ENCODE peak calls at places on chromosomes 3 and 15, in six cellular contexts. U, G, J, Y, T and E are unnamed samples. For H3K36me3, the result is how much of the 10 kb centered on the place peaks cover.

GRCh38 chr15:66496951-66497501 is 536 bp downstream of the SNAPC5 start:
- DNase-seq in Y (no peak), J (no peak), G (no peak), U (peak), T (no peak), E (no peak)

GRCh38 chr3:23501201-23501824 is 298.2 kb downstream of the UBE2E2 start:
- DNase-seq in G (peak), J (no peak), T (no peak), Y (no peak), U (no peak), E (no peak)

GRCh38 chr3:151686257-151686656 is 47.5 kb upstream of the AADACL2 start:
- DNase-seq in U (no peak), Y (no peak), T (no peak), J (no peak), G (no peak), E (no peak)

GRCh38 chr3:20256144-20256543 is 70.1 kb upstream of the SGO1 start:
- DNase-seq in G (no peak), T (no peak), J (no peak), U (no peak), Y (no peak), E (no peak)

GRCh38 chr15:52078876-52079700 is 33.5 kb downstream of the BCL2L10 start:
- DNase-seq in G (peak), Y (peak), T (peak), J (peak), U (peak), E (no peak)

GRCh38 chr3:112757197-112757596 is 89.5 kb downstream of the CD200R1L start:
- DNase-seq in J (no peak), U (no peak), T (no peak), G (no peak), Y (no peak), E (no peak)

GRCh38 chr15:39183177-39183881 is 397.6 kb upstream of the THBS1 start:
- DNase-seq in J (no peak), T (no peak), U (no peak), Y (no peak), G (no peak), E (no peak)

GRCh38 chr15:92077353-92078080 is 224.0 kb downstream of the SLCO3A1 start:
- DNase-seq in G (peak), Y (peak), T (no peak), U (peak), J (peak), E (no peak)

GRCh38 chr15:63186065-63186464 is 3.3 kb upstream of the RAB8B start:
- DNase-seq in Y (no peak), U (no peak), J (no peak), T (no peak), G (peak), E (no peak)

GRCh38 chr3:45553469-45553974 is 41.0 kb upstream of the LIMD1 start:
- DNase-seq in T (no peak), Y (peak), U (no peak), G (peak), J (peak), E (no peak)

GRCh38 chr15:40925863-40926658 is 3.1 kb upstream of the DLL4 start:
- DNase-seq in U (peak), J (no peak), T (peak), G (no peak), Y (no peak), E (no peak)

GRCh38 chr3:72848703-72849081 is 447 bp upstream of the SHQ1 start:
- DNase-seq in T (no peak), G (no peak), J (no peak), U (no peak), Y (peak), E (no peak)

GRCh38 chr3:197795200-197795599 is 4.1 kb downstream of the LRCH3 start:
- DNase-seq in U (no peak), J (no peak), G (peak), Y (no peak), T (no peak), E (no peak)

GRCh38 chr3:177453087-177453844 is 256.0 kb upstream of the TBL1XR1 start:
- DNase-seq in G (no peak), J (no peak), U (no peak), T (no peak), Y (no peak), E (no peak)
- H3K27ac ChIP-seq in G (no peak), J (no peak), U (no peak), T (no peak), Y (no peak), E (no peak)

GRCh38 chr15:76339302-76340197 is 3.0 kb downstream of the ISL2 start:
- DNase-seq in Y (no peak), T (no peak), U (peak), J (no peak), G (no peak), E (no peak)
- H3K36me3 ChIP-seq in Y (under half), T (under half), U (under half), J (under half), G (under half), E (under half)

DNA sequence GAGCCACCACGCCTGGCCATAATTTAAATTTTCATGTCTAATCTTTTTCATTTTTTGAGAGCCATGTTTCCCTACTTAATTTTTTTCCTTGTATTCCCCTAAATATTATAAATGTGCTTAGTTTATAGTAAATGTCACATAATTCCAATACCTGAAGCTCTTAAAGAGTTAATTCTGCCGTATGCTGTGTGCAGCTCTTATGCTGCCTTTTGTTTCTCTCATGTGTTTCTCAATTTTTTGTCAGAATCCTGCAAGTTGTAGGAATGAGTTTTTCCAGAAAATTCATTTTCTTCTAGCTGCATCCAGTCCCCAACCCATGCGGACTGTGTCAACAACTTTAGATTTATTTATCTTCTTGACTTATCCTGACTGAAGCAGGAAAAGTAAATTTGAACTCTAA is 90.9 kb upstream of the ROBO2 start:
- DNase-seq in U (no peak), Y (no peak), J (no peak), G (no peak), T (no peak), E (no peak)
- H3K4me3 ChIP-seq in U (no peak), Y (no peak), J (no peak), G (no peak), T (no peak), E (peak)

DNA sequence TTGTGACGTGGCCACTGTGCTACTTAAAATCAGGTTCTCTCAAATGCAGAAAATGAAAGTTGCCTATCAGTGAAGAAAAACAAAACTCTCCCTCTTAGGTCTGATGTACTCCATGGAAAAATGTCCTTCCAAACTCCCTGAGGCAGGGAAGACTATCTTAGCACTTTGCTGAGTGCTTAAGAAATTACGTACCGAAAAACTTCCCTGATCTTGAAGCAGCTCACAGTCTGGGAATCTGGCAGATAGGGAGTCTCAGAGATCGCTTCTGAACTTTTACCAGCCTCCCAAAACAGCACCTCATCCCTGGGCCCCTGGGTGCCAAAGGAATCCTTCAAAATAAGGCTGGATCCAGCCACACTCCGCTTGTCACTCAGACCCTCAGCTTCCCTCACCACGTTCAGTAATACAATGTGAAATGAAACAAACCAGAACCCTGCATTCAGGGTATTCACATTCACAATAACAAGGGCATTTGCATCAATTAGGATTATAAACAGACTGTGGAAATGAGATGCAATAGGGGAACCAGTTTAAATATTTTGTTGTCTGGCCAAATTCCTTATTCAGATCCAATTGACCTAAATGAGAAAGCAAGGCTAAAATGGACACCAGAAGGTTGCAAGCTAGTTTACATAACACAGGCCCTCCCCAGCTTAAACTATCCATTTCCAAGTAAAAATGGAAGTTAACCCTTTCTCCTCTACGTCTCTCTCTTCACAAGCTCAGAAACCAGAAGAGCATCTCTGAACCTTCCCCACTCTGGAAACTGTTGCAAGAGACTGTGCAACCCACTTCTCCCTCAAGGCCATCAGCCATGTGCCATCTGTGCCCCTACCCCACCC is 20.9 kb downstream of the OSBPL10 start:
- DNase-seq in T (no peak), U (no peak), Y (no peak), G (peak), J (no peak), E (no peak)
- H3K27ac ChIP-seq in T (peak), U (peak), Y (peak), G (peak), J (peak), E (peak)

DNA sequence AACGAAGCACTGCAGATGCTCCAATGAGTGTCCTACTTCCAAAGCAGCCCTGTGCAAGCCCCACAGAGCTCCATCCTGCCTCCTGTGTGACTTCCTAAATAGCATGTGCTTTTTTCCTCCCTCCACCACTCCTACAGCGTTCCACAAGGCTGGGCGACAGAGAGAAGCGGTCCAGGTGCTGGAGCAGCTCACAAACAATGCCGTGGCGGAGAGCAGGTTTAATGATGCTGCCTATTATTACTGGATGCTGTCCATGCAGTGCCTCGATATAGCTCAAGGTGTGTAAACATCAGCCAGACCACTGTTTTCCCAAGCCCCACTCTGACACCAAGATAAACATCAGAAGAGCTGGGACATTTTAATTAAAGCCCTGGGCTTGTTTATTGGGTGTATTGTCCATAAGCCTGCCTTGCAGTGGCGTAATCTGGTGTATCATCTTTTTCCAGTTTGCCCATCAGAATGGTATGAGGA is 22.1 kb upstream of the RHO start:
- DNase-seq in J (no peak), T (peak), Y (no peak), G (no peak), U (no peak), E (no peak)
- H3K36me3 ChIP-seq in J (under half), T (under half), Y (under half), G (under half), U (under half), E (under half)

DNA sequence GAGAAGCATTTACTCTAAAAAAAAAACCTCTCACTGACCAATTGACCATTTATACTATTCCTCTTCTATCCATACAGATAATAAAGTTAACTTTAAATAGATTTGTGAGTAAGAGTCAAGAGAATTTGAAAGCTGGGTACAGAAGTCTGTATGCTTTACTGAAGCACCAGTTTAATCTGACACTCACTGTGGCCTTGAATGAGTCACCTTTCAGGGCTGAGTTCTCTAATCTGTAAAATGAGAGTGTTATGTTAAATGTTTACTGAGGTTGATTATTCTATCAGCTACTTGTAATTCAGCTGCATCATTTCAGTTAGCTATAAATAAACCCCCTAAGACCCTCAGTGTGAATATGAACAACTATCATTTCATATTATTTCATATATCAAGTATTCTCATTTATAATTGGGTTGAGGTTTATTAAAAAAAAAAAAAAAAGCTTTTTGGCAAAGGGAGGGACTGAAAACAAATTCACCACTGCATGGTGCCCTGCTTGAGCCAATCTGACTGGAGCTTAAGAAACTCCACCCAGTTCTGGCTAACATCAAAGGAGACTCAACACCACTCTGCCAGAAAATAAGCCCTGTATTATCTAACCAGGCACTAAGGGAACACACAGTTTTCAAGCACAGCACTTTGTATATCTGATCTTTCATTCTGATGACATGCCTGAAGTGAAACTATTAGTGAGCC is 2.8 kb downstream of the MAP4 start:
- DNase-seq in T (no peak), Y (peak), J (no peak), U (no peak), G (peak), E (no peak)
- H3K4me3 ChIP-seq in T (no peak), Y (no peak), J (no peak), U (no peak), G (no peak), E (no peak)

GRCh38 chr15:75844629-75845390 is 1.6 kb downstream of the UBE2Q2 start:
- DNase-seq in T (no peak), G (no peak), U (no peak), J (no peak), Y (no peak), E (no peak)
- H3K27ac ChIP-seq in T (peak), G (no peak), U (peak), J (no peak), Y (peak), E (peak)

DNA sequence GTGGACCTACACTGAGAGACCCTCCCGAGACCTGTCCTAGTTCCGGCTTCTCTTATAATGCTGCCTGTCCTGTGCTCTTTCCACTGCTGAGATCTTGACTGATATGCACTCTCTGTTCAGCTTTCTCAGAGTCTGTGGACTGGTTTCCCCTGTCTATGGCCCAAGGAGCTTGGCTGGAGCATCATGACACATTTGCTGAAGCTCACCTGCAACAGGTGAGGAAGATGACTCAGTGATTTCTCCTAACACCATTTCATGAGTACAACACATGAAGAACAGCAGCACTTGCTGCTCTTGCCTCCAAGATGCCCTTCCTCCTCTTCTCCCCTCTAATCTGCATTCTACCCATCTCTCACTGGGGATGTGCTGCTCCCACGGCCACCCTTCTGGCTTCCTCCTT is 92.1 kb downstream of the DUT start:
- DNase-seq in U (no peak), T (no peak), J (no peak), G (no peak), Y (no peak), E (no peak)
- H3K36me3 ChIP-seq in U (under half), T (under half), J (under half), G (half or more), Y (under half), E (under half)

GRCh38 chr3:51544011-51544775 is 5.7 kb downstream of the RAD54L2 start:
- DNase-seq in T (no peak), G (no peak), U (no peak), Y (no peak), J (no peak), E (no peak)
- H3K4me3 ChIP-seq in T (no peak), G (no peak), U (no peak), Y (no peak), J (no peak), E (no peak)

DNA sequence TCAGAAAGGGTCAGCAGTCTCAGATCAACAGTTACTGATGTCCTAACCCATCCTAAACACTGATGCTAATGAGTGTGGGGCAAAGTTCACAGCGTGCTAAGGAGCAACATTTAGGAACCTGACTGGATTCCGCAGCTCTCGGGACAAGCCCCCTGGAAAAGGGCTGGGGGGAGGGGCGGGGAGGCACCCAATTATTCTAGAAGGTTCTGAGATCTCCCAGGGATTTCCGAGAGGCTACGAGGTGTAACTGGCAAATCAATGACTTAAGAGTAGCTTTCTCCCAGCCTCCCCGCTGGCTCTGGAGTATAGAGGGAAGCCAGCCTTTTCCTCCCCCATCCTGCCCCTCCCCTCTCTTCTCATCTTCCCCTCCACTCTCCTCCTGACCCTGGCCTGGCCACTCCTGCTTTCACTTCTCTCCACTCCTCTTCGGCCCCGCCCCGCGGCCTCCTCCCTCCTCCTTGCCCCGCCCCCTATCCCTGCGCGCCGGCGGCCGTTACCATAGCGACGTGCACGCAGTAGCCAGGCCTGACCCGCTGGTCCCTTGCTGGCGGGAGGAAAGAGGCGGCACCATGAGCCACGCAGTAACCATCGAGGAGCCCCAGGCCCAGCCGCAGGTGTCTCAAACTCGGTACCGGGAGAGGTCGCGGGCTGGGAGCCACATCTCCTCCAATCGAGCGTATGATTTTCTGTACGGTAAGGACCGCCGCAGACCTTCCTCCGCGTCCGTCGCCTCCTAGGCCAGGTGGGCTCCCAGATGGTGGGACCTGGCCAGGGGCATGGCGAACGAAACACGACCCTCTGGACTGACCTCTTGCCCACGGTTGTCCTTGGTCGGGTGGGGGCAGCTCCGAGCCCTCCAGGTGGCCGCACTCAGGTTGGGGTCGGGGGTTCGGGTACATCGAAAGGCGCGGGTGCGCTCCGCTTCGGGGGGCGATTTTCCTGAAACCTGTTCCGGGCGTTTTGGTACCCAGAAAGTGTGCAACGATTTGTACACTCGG is at the start of gene CFAP91:
- DNase-seq in G (peak), J (peak), Y (peak), T (peak), U (peak), E (peak)
- H3K27ac ChIP-seq in G (no peak), J (no peak), Y (peak), T (peak), U (peak), E (peak)